ENCODE peak calls at places on chromosomes 11 and 22, in five cellular contexts. One of them, this sample, is unnamed.

GRCh38 chr11:64856382-64857227 is 12.2 kb upstream of the CDC42BPG start:
- DNase-seq in endothelial cell of umbilical vein: peak; percentile 86
- DNase-seq in H9: no peak
- DNase-seq in cardiac muscle cell: no peak
- DNase-seq in fibroblast of lung: peak; percentile 81
- DNase-seq in this sample: peak; percentile 70

GRCh38 chr11:7564803-7565202 is 51.0 kb downstream of the PPFIBP2 start:
- DNase-seq in fibroblast of lung: no peak
- DNase-seq in H9: no peak
- DNase-seq in endothelial cell of umbilical vein: no peak
- DNase-seq in cardiac muscle cell: no peak
- DNase-seq in this sample: no peak

GRCh38 chr11:45993438-45994064 is 71.1 kb downstream of the LARGE2 start:
- DNase-seq in cardiac muscle cell: no peak
- DNase-seq in endothelial cell of umbilical vein: no peak
- DNase-seq in H9: no peak
- DNase-seq in fibroblast of lung: peak; percentile 61
- DNase-seq in this sample: peak; percentile 37

GRCh38 chr11:115802641-115803040 is 298.4 kb upstream of the CADM1 start:
- DNase-seq in H9: no peak
- DNase-seq in fibroblast of lung: no peak
- DNase-seq in endothelial cell of umbilical vein: no peak
- DNase-seq in cardiac muscle cell: no peak
- DNase-seq in this sample: no peak

GRCh38 chr11:81237139-81237538 is 1496.5 kb downstream of the FAM181B start:
- DNase-seq in H9: no peak
- DNase-seq in fibroblast of lung: peak; percentile 11
- DNase-seq in cardiac muscle cell: peak; percentile 68
- DNase-seq in endothelial cell of umbilical vein: peak; percentile 34
- DNase-seq in this sample: no peak

GRCh38 chr22:36352775-36353507 is 34.8 kb downstream of the MYH9 start:
- DNase-seq in endothelial cell of umbilical vein: peak; percentile 90
- DNase-seq in cardiac muscle cell: no peak
- DNase-seq in H9: no peak
- DNase-seq in fibroblast of lung: peak; percentile 90
- DNase-seq in this sample: no peak

GRCh38 chr11:75263944-75264349 is 23.4 kb downstream of the TPBGL start:
- DNase-seq in fibroblast of lung: no peak
- DNase-seq in endothelial cell of umbilical vein: peak; percentile 28
- DNase-seq in cardiac muscle cell: no peak
- DNase-seq in H9: no peak
- DNase-seq in this sample: peak; percentile 12

GRCh38 chr11:86509579-86509978 is 134.9 kb downstream of the CCDC81 start:
- DNase-seq in H9: no peak
- DNase-seq in endothelial cell of umbilical vein: no peak
- DNase-seq in fibroblast of lung: peak; percentile 41
- DNase-seq in cardiac muscle cell: no peak
- DNase-seq in this sample: no peak

GRCh38 chr11:69559181-69559580 is 77.7 kb downstream of the LINC01488 start:
- DNase-seq in fibroblast of lung: no peak
- DNase-seq in cardiac muscle cell: no peak
- DNase-seq in H9: no peak
- DNase-seq in endothelial cell of umbilical vein: no peak
- DNase-seq in this sample: no peak

GRCh38 chr11:128105950-128106349 is 481.4 kb downstream of the ETS1 start:
- DNase-seq in fibroblast of lung: no peak
- DNase-seq in H9: no peak
- DNase-seq in cardiac muscle cell: no peak
- DNase-seq in endothelial cell of umbilical vein: no peak
- DNase-seq in this sample: no peak

GRCh38 chr11:122202951-122203456 is 87.0 kb upstream of the BLID start:
- DNase-seq in endothelial cell of umbilical vein: no peak
- DNase-seq in H9: peak; percentile 81
- DNase-seq in fibroblast of lung: peak; percentile 72
- DNase-seq in cardiac muscle cell: peak; percentile 74
- DNase-seq in this sample: peak; percentile 40

GRCh38 chr11:21121991-21122390 is 452.6 kb downstream of the NELL1 start:
- DNase-seq in cardiac muscle cell: no peak
- DNase-seq in H9: no peak
- DNase-seq in endothelial cell of umbilical vein: no peak
- DNase-seq in fibroblast of lung: no peak
- DNase-seq in this sample: no peak

GRCh38 chr22:37403267-37403960 is 23.9 kb downstream of the ELFN2 start:
- DNase-seq in H9: no peak
- DNase-seq in endothelial cell of umbilical vein: no peak
- DNase-seq in fibroblast of lung: no peak
- DNase-seq in cardiac muscle cell: no peak
- DNase-seq in this sample: no peak

GRCh38 chr22:38313384-38313955 is 3.8 kb downstream of the CSNK1E start:
- DNase-seq in cardiac muscle cell: no peak
- DNase-seq in endothelial cell of umbilical vein: peak; percentile 53
- DNase-seq in fibroblast of lung: peak; percentile 94
- DNase-seq in H9: no peak
- DNase-seq in this sample: peak; percentile 75

GRCh38 chr11:111734383-111735261 is 31.6 kb downstream of the PPP2R1B start:
- DNase-seq in fibroblast of lung: no peak
- DNase-seq in endothelial cell of umbilical vein: peak; percentile 30
- DNase-seq in cardiac muscle cell: no peak
- DNase-seq in H9: no peak
- DNase-seq in this sample: no peak

GRCh38 chr11:20559523-20560300 is 39.7 kb upstream of the SLC6A5 start:
- DNase-seq in cardiac muscle cell: no peak
- DNase-seq in H9: no peak
- DNase-seq in fibroblast of lung: no peak
- DNase-seq in endothelial cell of umbilical vein: no peak
- DNase-seq in this sample: no peak

GRCh38 chr11:72241290-72241781 is 2.6 kb downstream of the PHOX2A start:
- DNase-seq in fibroblast of lung: no peak
- DNase-seq in endothelial cell of umbilical vein: no peak
- DNase-seq in cardiac muscle cell: no peak
- DNase-seq in H9: peak; percentile 39
- DNase-seq in this sample: no peak

GRCh38 chr22:29478326-29479276 is 1.4 kb upstream of the NEFH start:
- DNase-seq in cardiac muscle cell: peak; percentile 72
- DNase-seq in fibroblast of lung: no peak
- DNase-seq in endothelial cell of umbilical vein: peak; percentile 14
- DNase-seq in H9: peak; percentile 55
- DNase-seq in this sample: no peak

GRCh38 chr22:31275576-31275975 is 16.7 kb downstream of the PIK3IP1 start:
- DNase-seq in cardiac muscle cell: no peak
- DNase-seq in fibroblast of lung: no peak
- DNase-seq in endothelial cell of umbilical vein: no peak
- DNase-seq in H9: no peak
- DNase-seq in this sample: no peak

GRCh38 chr11:39113606-39114005 is 2345.8 kb downstream of the LRRC4C start:
- DNase-seq in cardiac muscle cell: no peak
- DNase-seq in fibroblast of lung: no peak
- DNase-seq in endothelial cell of umbilical vein: no peak
- DNase-seq in H9: no peak
- DNase-seq in this sample: no peak

GRCh38 chr11:10659339-10660216 is 34.0 kb downstream of the IRAG1 start:
- DNase-seq in cardiac muscle cell: no peak
- DNase-seq in H9: no peak
- DNase-seq in fibroblast of lung: peak; percentile 94
- DNase-seq in endothelial cell of umbilical vein: peak; percentile 90
- DNase-seq in this sample: peak; percentile 37

GRCh38 chr22:50118557-50119168 is 28.9 kb downstream of the MOV10L1 start:
- DNase-seq in cardiac muscle cell: peak; percentile 58
- DNase-seq in fibroblast of lung: peak; percentile 99
- DNase-seq in endothelial cell of umbilical vein: peak; percentile 98
- DNase-seq in H9: no peak
- DNase-seq in this sample: peak; percentile 15

GRCh38 chr11:69382131-69383128 is 88.5 kb downstream of the MYEOV start:
- DNase-seq in fibroblast of lung: no peak
- DNase-seq in endothelial cell of umbilical vein: no peak
- DNase-seq in cardiac muscle cell: no peak
- DNase-seq in H9: peak; percentile 41
- DNase-seq in this sample: peak; percentile 32

GRCh38 chr11:70064726-70065317 is 13.3 kb upstream of the ANO1 start:
- DNase-seq in cardiac muscle cell: no peak
- DNase-seq in H9: peak; percentile 15
- DNase-seq in fibroblast of lung: no peak
- DNase-seq in endothelial cell of umbilical vein: no peak
- DNase-seq in this sample: no peak

GRCh38 chr22:29925402-29925801 is 42.4 kb downstream of the MTMR3 start:
- DNase-seq in fibroblast of lung: no peak
- DNase-seq in endothelial cell of umbilical vein: no peak
- DNase-seq in H9: no peak
- DNase-seq in cardiac muscle cell: no peak
- DNase-seq in this sample: no peak

GRCh38 chr11:15956302-15956701 is 400.0 kb downstream of the SOX6 start:
- DNase-seq in endothelial cell of umbilical vein: no peak
- DNase-seq in fibroblast of lung: no peak
- DNase-seq in H9: no peak
- DNase-seq in cardiac muscle cell: no peak
- DNase-seq in this sample: no peak

GRCh38 chr11:1373536-1374214 is 16.1 kb upstream of the BRSK2 start:
- DNase-seq in endothelial cell of umbilical vein: no peak
- DNase-seq in H9: no peak
- DNase-seq in fibroblast of lung: peak; percentile 32
- DNase-seq in cardiac muscle cell: no peak
- DNase-seq in this sample: no peak

GRCh38 chr11:117910525-117910924 is 18.7 kb downstream of the TMPRSS13 start:
- DNase-seq in endothelial cell of umbilical vein: no peak
- DNase-seq in H9: no peak
- DNase-seq in cardiac muscle cell: no peak
- DNase-seq in fibroblast of lung: no peak
- DNase-seq in this sample: no peak

GRCh38 chr11:10478574-10479550 is 23.8 kb downstream of the AMPD3 start:
- DNase-seq in H9: no peak
- DNase-seq in cardiac muscle cell: no peak
- DNase-seq in fibroblast of lung: no peak
- DNase-seq in endothelial cell of umbilical vein: no peak
- DNase-seq in this sample: no peak

GRCh38 chr11:84524422-84525051 is 1102.6 kb downstream of the DLG2 start:
- DNase-seq in cardiac muscle cell: no peak
- DNase-seq in endothelial cell of umbilical vein: no peak
- DNase-seq in H9: no peak
- DNase-seq in fibroblast of lung: peak; percentile 29
- DNase-seq in this sample: no peak

GRCh38 chr11:64921384-64921783 is 3.1 kb upstream of the PPP2R5B start:
- DNase-seq in H9: no peak
- DNase-seq in cardiac muscle cell: no peak
- DNase-seq in fibroblast of lung: no peak
- DNase-seq in endothelial cell of umbilical vein: no peak
- DNase-seq in this sample: no peak

GRCh38 chr11:71133946-71134345 is 118.4 kb downstream of the SHANK2 start:
- DNase-seq in H9: no peak
- DNase-seq in endothelial cell of umbilical vein: no peak
- DNase-seq in fibroblast of lung: no peak
- DNase-seq in cardiac muscle cell: no peak
- DNase-seq in this sample: no peak

GRCh38 chr11:71137376-71137775 is 115.0 kb downstream of the SHANK2 start:
- DNase-seq in cardiac muscle cell: no peak
- DNase-seq in endothelial cell of umbilical vein: no peak
- DNase-seq in H9: no peak
- DNase-seq in fibroblast of lung: no peak
- DNase-seq in this sample: no peak

GRCh38 chr11:71135112-71135511 is 117.3 kb downstream of the SHANK2 start:
- DNase-seq in H9: no peak
- DNase-seq in cardiac muscle cell: no peak
- DNase-seq in fibroblast of lung: no peak
- DNase-seq in endothelial cell of umbilical vein: no peak
- DNase-seq in this sample: no peak

GRCh38 chr11:71138737-71139425 is 113.5 kb downstream of the SHANK2 start:
- DNase-seq in H9: no peak
- DNase-seq in cardiac muscle cell: no peak
- DNase-seq in fibroblast of lung: no peak
- DNase-seq in endothelial cell of umbilical vein: no peak
- DNase-seq in this sample: no peak

GRCh38 chr11:71136095-71136845 is 116.1 kb downstream of the SHANK2 start:
- DNase-seq in fibroblast of lung: no peak
- DNase-seq in endothelial cell of umbilical vein: no peak
- DNase-seq in cardiac muscle cell: no peak
- DNase-seq in H9: no peak
- DNase-seq in this sample: no peak
- H3K9me3 ChIP-seq in fibroblast of lung: no peaks in the 10 kb centered on the region
- H3K9me3 ChIP-seq in endothelial cell of umbilical vein: peaks cover 2% of the 10 kb centered on the region
- H3K9me3 ChIP-seq in cardiac muscle cell: no peaks in the 10 kb centered on the region
- H3K9me3 ChIP-seq in H9: no peaks in the 10 kb centered on the region
- H3K9me3 ChIP-seq in this sample: no peaks in the 10 kb centered on the region

GRCh38 chr11:89477175-89477574 is 14.0 kb downstream of the NOX4 start:
- DNase-seq in fibroblast of lung: no peak
- DNase-seq in endothelial cell of umbilical vein: no peak
- DNase-seq in H9: peak; percentile 68
- DNase-seq in cardiac muscle cell: no peak
- DNase-seq in this sample: peak; percentile 16
- TF ChIP-seq CTCF in fibroblast of lung: no peak
- TF ChIP-seq CTCF in endothelial cell of umbilical vein: no peak
- TF ChIP-seq CTCF in H9: peak; percentile 33
- TF ChIP-seq CTCF in cardiac muscle cell: no peak
- TF ChIP-seq CTCF in this sample: no peak

DNA sequence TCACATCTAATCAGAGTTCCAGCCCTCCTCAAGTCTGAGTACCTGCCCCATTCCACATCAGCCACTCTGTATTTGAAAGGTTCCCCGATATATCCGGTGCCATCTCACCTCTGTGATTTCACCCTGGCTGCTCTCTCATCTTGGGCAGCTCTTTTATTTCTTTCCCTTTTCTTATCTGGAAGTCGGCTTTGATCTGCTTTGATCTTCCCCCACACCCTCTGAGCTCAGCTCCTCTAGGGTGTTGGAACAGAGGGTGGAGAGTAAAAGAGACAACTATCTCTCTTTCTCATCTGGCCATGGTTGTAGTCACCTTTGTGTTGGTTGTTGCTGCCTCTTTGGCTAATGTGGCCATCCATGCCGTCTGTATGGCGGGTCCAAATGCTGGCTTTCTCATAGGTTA is 108.3 kb downstream of the ENTHD1 start:
- DNase-seq in cardiac muscle cell: no peak
- DNase-seq in H9: no peak
- DNase-seq in endothelial cell of umbilical vein: no peak
- DNase-seq in fibroblast of lung: no peak
- DNase-seq in this sample: no peak
- H3K9me3 ChIP-seq in cardiac muscle cell: no peaks in the 10 kb centered on the region
- H3K9me3 ChIP-seq in H9: no peaks in the 10 kb centered on the region
- H3K9me3 ChIP-seq in endothelial cell of umbilical vein: no peaks in the 10 kb centered on the region
- H3K9me3 ChIP-seq in fibroblast of lung: no peaks in the 10 kb centered on the region
- H3K9me3 ChIP-seq in this sample: no peaks in the 10 kb centered on the region

DNA sequence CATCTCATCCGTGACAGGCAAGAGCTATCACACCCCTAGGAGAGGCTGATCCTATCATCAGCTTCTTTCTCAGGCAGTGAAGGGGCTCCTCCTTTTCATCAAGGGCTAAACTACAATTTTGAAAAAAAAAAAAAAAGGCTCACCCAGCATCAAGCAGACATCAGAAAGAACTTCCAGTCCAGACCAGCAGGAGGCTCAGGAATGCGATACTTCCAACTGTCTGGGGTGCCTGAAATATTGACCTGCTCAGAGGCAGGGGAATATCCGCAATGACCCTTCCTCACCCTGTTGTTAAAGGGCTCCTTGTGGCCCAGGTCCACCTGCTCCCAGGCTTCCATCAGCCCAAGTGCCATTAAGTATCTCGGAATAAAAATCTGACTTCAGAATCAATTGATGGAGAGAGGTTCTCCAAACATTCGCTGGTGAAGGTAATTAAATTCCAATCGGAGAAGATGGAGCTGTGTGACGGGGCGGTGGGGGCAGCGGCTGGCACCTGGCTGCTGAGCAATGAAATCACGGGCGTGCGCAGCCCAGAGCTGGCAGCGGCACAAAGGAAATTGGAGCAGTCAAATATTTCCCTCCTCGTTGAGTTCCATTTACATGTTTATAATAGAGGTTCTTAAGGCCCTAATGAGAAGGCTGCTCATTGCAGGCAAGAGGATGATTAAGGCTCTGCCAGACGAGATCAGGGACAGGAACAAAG is 68.9 kb upstream of the THY1 start:
- DNase-seq in cardiac muscle cell: no peak
- DNase-seq in fibroblast of lung: peak; percentile 18
- DNase-seq in endothelial cell of umbilical vein: no peak
- DNase-seq in H9: no peak
- DNase-seq in this sample: no peak
- TF ChIP-seq CTCF in cardiac muscle cell: peak; percentile 54
- TF ChIP-seq CTCF in fibroblast of lung: peak; percentile 55
- TF ChIP-seq CTCF in endothelial cell of umbilical vein: peak; percentile 15
- TF ChIP-seq CTCF in H9: peak; percentile 58
- TF ChIP-seq CTCF in this sample: peak; percentile 4

This sample was measured in transverse colon.